ENCODE peak calls at places on chromosomes 3 and 15, in ten cellular contexts. H is BJ, T is lower leg skin, P is foreskin fibroblast, V is breast epithelium, G is A673, Z is sigmoid colon, D is WTC11, O is tibial artery, N is cardiac muscle cell. X is an unnamed sample.
A peak's percentile ranks its signal among the peaks of the same experiment; 100 is the strongest.

GRCh38 chr15:71468715-71469114 is 341.6 kb upstream of the NR2E3 start:
- DNase-seq in O (no peak), H (no peak), Z (no peak), N (no peak), D (no peak), G (no peak), V (no peak), T (no peak), P (no peak), X (no peak)

GRCh38 chr15:70853855-70854668 is at the start of gene LARP6:
- DNase-seq in T (peak; percentile 91), P (peak; percentile 77), Z (peak; percentile 73), O (peak; percentile 84), V (peak; percentile 30), D (peak; percentile 70), H (no peak), G (peak; percentile 71), N (peak; percentile 88), X (no peak)

GRCh38 chr3:66386925-66387650 is 113.7 kb downstream of the LRIG1 start:
- DNase-seq in H (no peak), T (no peak), V (no peak), D (no peak), P (no peak), N (no peak), O (no peak), G (no peak), Z (no peak), X (no peak)

GRCh38 chr3:122416966-122417365 is 1.1 kb upstream of the WDR5B start:
- DNase-seq in N (no peak), H (no peak), V (no peak), Z (no peak), O (no peak), G (no peak), T (no peak), P (peak; percentile 42), D (no peak), X (no peak)

GRCh38 chr3:195570344-195570743 is 13.4 kb downstream of the APOD start:
- DNase-seq in H (no peak), G (no peak), Z (no peak), V (no peak), D (no peak), O (no peak), T (no peak), N (no peak), P (no peak), X (no peak)

GRCh38 chr3:53581671-53582070 is 87.3 kb downstream of the CACNA1D start:
- DNase-seq in T (no peak), G (no peak), O (no peak), P (no peak), Z (no peak), N (no peak), H (no peak), V (no peak), D (no peak), X (no peak)

GRCh38 chr15:43168192-43169107 is 16.8 kb upstream of the CCNDBP1 start:
- DNase-seq in Z (peak; percentile 64), H (no peak), G (no peak), D (no peak), T (no peak), P (peak; percentile 62), N (peak; percentile 1), O (no peak), V (peak; percentile 87), X (peak; percentile 37)

GRCh38 chr15:25810631-25811077 is 52.5 kb downstream of the ATP10A start:
- DNase-seq in N (peak; percentile 42), T (no peak), P (no peak), D (no peak), O (no peak), Z (no peak), H (no peak), V (peak; percentile 75), G (no peak), X (peak; percentile 38)

GRCh38 chr3:88141458-88142083 is 8.2 kb upstream of the C3orf38 start:
- DNase-seq in N (no peak), H (peak; percentile 73), V (no peak), Z (no peak), D (no peak), T (no peak), O (no peak), P (peak; percentile 76), G (peak; percentile 58), X (no peak)

GRCh38 chr15:75425966-75426500 is 25.5 kb downstream of the SIN3A start:
- DNase-seq in V (no peak), P (no peak), H (no peak), Z (no peak), T (no peak), O (no peak), D (no peak), G (peak; percentile 42), N (no peak), X (no peak)

GRCh38 chr3:11331101-11331500 is 58.9 kb downstream of the ATG7 start:
- DNase-seq in D (no peak), T (no peak), N (no peak), Z (no peak), V (no peak), P (peak; percentile 45), O (no peak), H (no peak), G (no peak), X (no peak)

GRCh38 chr3:151379083-151379734 is 5.3 kb downstream of the P2RY12 start:
- DNase-seq in P (peak; percentile 33), T (no peak), G (peak; percentile 69), H (no peak), Z (no peak), V (no peak), N (peak; percentile 46), O (no peak), D (peak; percentile 66), X (no peak)

GRCh38 chr15:30922469-30923311 is 19.0 kb downstream of the FAN1 start:
- DNase-seq in H (peak; percentile 44), G (peak; percentile 39), V (peak; percentile 47), T (no peak), O (no peak), D (peak; percentile 40), Z (peak; percentile 75), P (peak; percentile 74), N (no peak), X (peak; percentile 67)

DNA sequence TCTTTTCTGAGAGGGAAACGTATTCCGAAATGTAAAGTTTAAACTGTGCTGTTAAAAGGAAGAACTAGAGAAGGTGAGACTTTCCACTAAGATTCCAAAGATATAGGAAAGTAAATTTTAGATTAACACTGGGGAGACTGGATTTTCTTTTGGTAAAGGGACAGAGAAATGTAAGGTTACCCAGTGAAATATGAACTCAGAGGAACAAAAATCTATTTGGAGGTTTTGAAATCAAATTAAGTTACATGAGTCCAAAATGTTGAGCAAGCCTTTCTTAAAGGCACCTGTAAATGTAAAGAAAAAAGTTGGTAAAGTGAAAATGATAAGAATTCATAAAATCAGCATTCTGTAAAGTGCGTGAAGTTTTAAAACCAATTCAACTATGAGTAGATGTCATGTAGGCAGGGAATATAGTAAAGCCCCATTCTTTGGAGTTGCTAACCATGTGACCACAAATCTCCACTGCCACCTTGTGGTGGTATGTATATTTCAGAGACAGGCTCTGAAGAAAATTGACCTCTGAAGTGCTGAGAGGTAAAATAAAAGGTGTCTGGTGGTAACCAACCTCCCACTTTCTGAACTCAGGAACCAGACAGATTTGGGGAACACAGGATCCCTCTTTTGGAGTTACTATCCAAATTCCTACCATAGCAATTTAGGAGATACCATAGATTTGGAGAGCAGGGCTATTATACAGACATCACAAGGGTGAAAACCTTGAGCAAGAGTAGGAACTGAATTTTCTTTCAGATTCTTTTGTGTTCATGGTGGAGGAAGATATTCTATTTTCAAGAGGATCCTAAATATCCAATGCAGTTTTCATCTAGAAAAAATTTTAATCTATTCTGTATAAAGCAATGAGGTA is 215.3 kb downstream of the ROBO2 start:
- DNase-seq in Z (no peak), V (no peak), N (peak; percentile 75), O (no peak), T (no peak), D (peak; percentile 45), G (peak; percentile 68), P (peak; percentile 82), H (no peak), X (peak; percentile 14)
- TF ChIP-seq CTCF in Z (peak; percentile 73), V (peak; percentile 60), N (peak; percentile 63), O (peak; percentile 67), T (no peak), D (peak; percentile 77), G (peak; percentile 67), P (peak; percentile 63), H (peak; percentile 69), X (peak; percentile 71)

GRCh38 chr15:48084759-48085420 is 35.9 kb upstream of the SLC24A5 start:
- DNase-seq in Z (no peak), H (no peak), T (no peak), O (no peak), D (peak; percentile 14), G (peak; percentile 73), V (no peak), N (peak; percentile 71), P (peak; percentile 48), X (no peak)
- TF ChIP-seq CTCF in Z (no peak), H (peak; percentile 41), T (no peak), O (peak; percentile 23), D (peak; percentile 44), G (peak; percentile 75), V (no peak), N (peak; percentile 55), P (peak; percentile 58), X (peak; percentile 71)

GRCh38 chr3:123584284-123584987 is 417 bp downstream of the HACD2 start:
- DNase-seq in V (peak; percentile 34), O (peak; percentile 78), T (peak; percentile 91), Z (peak; percentile 83), N (peak; percentile 70), H (no peak), P (peak; percentile 60), D (peak; percentile 75), G (peak; percentile 10), X (no peak)
- TF ChIP-seq CTCF in V (no peak), O (no peak), T (no peak), Z (peak; percentile 38), N (peak; percentile 11), H (no peak), P (no peak), D (no peak), G (no peak), X (no peak)

GRCh38 chr15:39543651-39544050 is 37.2 kb upstream of the THBS1 start:
- DNase-seq in O (no peak), N (no peak), H (no peak), T (no peak), D (peak; percentile 53), Z (no peak), V (no peak), G (no peak), P (no peak), X (no peak)
- TF ChIP-seq CTCF in O (no peak), N (peak; percentile 12), H (no peak), T (no peak), D (no peak), Z (no peak), V (no peak), G (no peak), P (no peak), X (no peak)

DNA sequence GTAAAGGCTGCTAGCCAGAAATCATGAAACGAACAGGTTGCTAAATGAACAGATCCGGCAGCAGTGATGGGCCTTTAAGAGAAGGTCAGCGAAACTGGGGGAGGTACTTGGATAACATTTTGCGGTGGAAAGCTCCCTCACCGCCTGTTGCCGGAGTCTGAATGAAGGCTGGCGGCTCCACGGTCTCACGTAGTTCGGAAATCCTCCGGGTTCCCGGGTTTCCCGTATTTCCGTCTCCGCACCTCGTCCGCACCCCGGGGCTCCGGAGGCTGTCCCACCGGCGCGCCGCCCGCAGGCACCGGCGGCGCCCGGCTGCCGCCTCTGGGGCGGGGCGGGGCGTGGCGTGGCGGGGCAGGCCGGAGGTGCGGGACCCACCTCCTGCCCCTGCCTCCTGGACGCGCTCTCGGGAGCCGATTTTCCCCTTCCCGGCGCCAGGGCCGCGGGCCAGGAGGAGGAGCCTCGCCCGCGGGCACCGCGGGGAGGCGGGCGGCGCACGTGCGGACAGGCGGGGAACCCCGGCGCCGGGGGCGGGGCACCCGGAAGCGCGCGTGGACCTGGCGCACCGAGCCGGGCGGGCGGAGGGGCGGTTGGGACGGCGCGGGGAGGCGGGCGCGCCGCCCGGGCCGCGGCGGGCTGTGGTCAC is at the start of gene ZDHHC23:
- DNase-seq in H (no peak), N (peak; percentile 77), P (peak; percentile 84), T (peak; percentile 91), Z (peak; percentile 84), G (peak; percentile 56), D (peak; percentile 68), V (peak; percentile 30), O (peak; percentile 85), X (no peak)
- TF ChIP-seq CTCF in H (no peak), N (no peak), P (no peak), T (no peak), Z (no peak), G (no peak), D (no peak), V (no peak), O (no peak), X (no peak)

X was measured in kidney epithelial cell.